ENCODE peak calls at places on chromosomes 7 and 10, in six cellular contexts. X is mesenchymal stem cell; Z is AG09309; L is activated naive CD4-positive, alpha-beta T cell treated with Interleukin-2 at 50 U/mL for 16 hours; C is T-helper 9 cell; Q is SW480. K is an unnamed sample.

GRCh38 chr7:12212051-12212485 is 974 bp downstream of the TMEM106B start:
- DNase-seq in X (peak; percentile 46), Z (no peak), L (no peak), C (no peak), Q (peak; percentile 32), K (no peak)

GRCh38 chr10:70914316-70914864 is 26.0 kb upstream of the PCBD1 start:
- DNase-seq in X (no peak), Z (no peak), L (no peak), C (no peak), Q (no peak), K (no peak)

GRCh38 chr10:35379226-35380137 is 43.2 kb downstream of the CCNY start:
- DNase-seq in X (peak; percentile 66), Z (no peak), L (no peak), C (no peak), Q (no peak), K (no peak)

GRCh38 chr10:101841826-101842225 is 1.8 kb downstream of the KCNIP2 start:
- DNase-seq in X (no peak), Z (no peak), L (no peak), C (no peak), Q (no peak), K (no peak)

GRCh38 chr7:17474724-17475344 is 176.4 kb downstream of the AHR start:
- DNase-seq in X (no peak), Z (no peak), L (no peak), C (peak; percentile 0), Q (no peak), K (no peak)

GRCh38 chr7:137343483-137343841 is at the start of gene PTN:
- DNase-seq in X (peak; percentile 58), Z (no peak), L (no peak), C (no peak), Q (peak; percentile 17), K (peak; percentile 37)

GRCh38 chr7:57250801-57251200 is 118.6 kb upstream of the ZNF479 start:
- DNase-seq in X (no peak), Z (no peak), L (no peak), C (no peak), Q (no peak), K (no peak)

GRCh38 chr7:13169356-13169755 is 481.9 kb downstream of the ARL4A start:
- DNase-seq in X (no peak), Z (no peak), L (no peak), C (no peak), Q (no peak), K (no peak)

GRCh38 chr10:97043563-97043855 is 142.2 kb downstream of the SLIT1 start:
- DNase-seq in X (no peak), Z (no peak), L (no peak), C (no peak), Q (no peak), K (no peak)

GRCh38 chr7:80078159-80078731 is 56.4 kb upstream of the GNAI1 start:
- DNase-seq in X (peak; percentile 45), Z (no peak), L (no peak), C (no peak), Q (no peak), K (no peak)

GRCh38 chr10:49187044-49187484 is 1.1 kb downstream of the TMEM273 start:
- DNase-seq in X (no peak), Z (no peak), L (no peak), C (no peak), Q (no peak), K (no peak)

GRCh38 chr10:12717981-12718707 is 283.4 kb downstream of the CCDC3 start:
- DNase-seq in X (no peak), Z (no peak), L (no peak), C (no peak), Q (no peak), K (no peak)

GRCh38 chr7:26497801-26498596 is 206.3 kb downstream of the SNX10 start:
- DNase-seq in X (peak; percentile 5), Z (no peak), L (no peak), C (no peak), Q (no peak), K (no peak)

GRCh38 chr10:77240042-77240619 is 397.5 kb downstream of the KCNMA1 start:
- DNase-seq in X (peak; percentile 54), Z (no peak), L (no peak), C (no peak), Q (no peak), K (no peak)

GRCh38 chr7:155230169-155230593 is 67.5 kb upstream of the INSIG1 start:
- DNase-seq in X (peak; percentile 91), Z (peak; percentile 97), L (no peak), C (no peak), Q (peak; percentile 99), K (peak; percentile 87)

GRCh38 chr7:92680458-92680857 is 90.3 kb upstream of the FAM133B start:
- DNase-seq in X (no peak), Z (no peak), L (no peak), C (no peak), Q (no peak), K (no peak)

GRCh38 chr10:52215745-52216361 is 98.2 kb upstream of the DKK1 start:
- DNase-seq in X (peak; percentile 86), Z (no peak), L (peak; percentile 13), C (peak; percentile 6), Q (peak; percentile 56), K (no peak)

GRCh38 chr10:63268139-63268797 is 135.1 kb downstream of the NRBF2 start:
- DNase-seq in X (peak; percentile 66), Z (no peak), L (no peak), C (no peak), Q (peak; percentile 58), K (no peak)

GRCh38 chr10:118139321-118139720 is 92.6 kb upstream of the RAB11FIP2 start:
- DNase-seq in X (no peak), Z (no peak), L (no peak), C (no peak), Q (no peak), K (no peak)

GRCh38 chr7:78487464-78487863 is 688.9 kb downstream of the PHTF2 start:
- DNase-seq in X (no peak), Z (no peak), L (no peak), C (no peak), Q (no peak), K (no peak)

GRCh38 chr7:158097511-158098124 is 490.0 kb downstream of the PTPRN2 start:
- DNase-seq in X (no peak), Z (no peak), L (no peak), C (no peak), Q (peak; percentile 94), K (no peak)

GRCh38 chr10:24208661-24209420 is at the start of gene KIAA1217:
- DNase-seq in X (peak; percentile 47), Z (no peak), L (no peak), C (no peak), Q (peak; percentile 65), K (peak; percentile 14)

GRCh38 chr10:78028438-78029293 is 649 bp downstream of the POLR3A start:
- DNase-seq in X (peak; percentile 75), Z (no peak), L (peak; percentile 29), C (peak; percentile 4), Q (no peak), K (no peak)

GRCh38 chr7:17085186-17085585 is 203.4 kb upstream of the AGR3 start:
- DNase-seq in X (no peak), Z (no peak), L (no peak), C (no peak), Q (no peak), K (no peak)

GRCh38 chr10:92208736-92209135 is 82.1 kb downstream of the CPEB3 start:
- DNase-seq in X (peak; percentile 15), Z (no peak), L (no peak), C (no peak), Q (no peak), K (no peak)

GRCh38 chr10:30587522-30588031 is 42.0 kb downstream of the LYZL2 start:
- DNase-seq in X (no peak), Z (no peak), L (no peak), C (no peak), Q (no peak), K (no peak)

GRCh38 chr7:149071641-149072437 is 18.7 kb downstream of the ZNF786 start:
- DNase-seq in X (peak; percentile 11), Z (no peak), L (peak; percentile 62), C (peak; percentile 28), Q (no peak), K (no peak)

GRCh38 chr7:45937301-45937700 is 16.2 kb upstream of the IGFBP3 start:
- DNase-seq in X (no peak), Z (no peak), L (no peak), C (no peak), Q (no peak), K (peak; percentile 27)

GRCh38 chr10:86286591-86287421 is 79.8 kb downstream of the GRID1 start:
- DNase-seq in X (no peak), Z (no peak), L (no peak), C (no peak), Q (no peak), K (no peak)

GRCh38 chr10:110859947-110860376 is 11.8 kb upstream of the PDCD4 start:
- DNase-seq in X (peak; percentile 63), Z (peak; percentile 86), L (no peak), C (no peak), Q (no peak), K (peak; percentile 85)

GRCh38 chr7:93972029-93972725 is 32.0 kb downstream of the BET1 start:
- DNase-seq in X (no peak), Z (no peak), L (no peak), C (no peak), Q (no peak), K (no peak)

GRCh38 chr10:110311357-110311949 is 6.7 kb upstream of the SMNDC1 start:
- DNase-seq in X (peak; percentile 70), Z (no peak), L (peak; percentile 35), C (peak; percentile 21), Q (peak; percentile 66), K (peak; percentile 46)

GRCh38 chr10:89513206-89513605 is 22.2 kb downstream of the SLC16A12 start:
- DNase-seq in X (no peak), Z (no peak), L (no peak), C (no peak), Q (no peak), K (no peak)

GRCh38 chr7:1042161-1042833 is 2.0 kb upstream of the GPR146 start:
- DNase-seq in X (no peak), Z (no peak), L (no peak), C (no peak), Q (no peak), K (no peak)

GRCh38 chr10:133379152-133379800 is at the start of gene PAOX:
- DNase-seq in X (peak; percentile 64), Z (no peak), L (peak; percentile 73), C (peak; percentile 54), Q (peak; percentile 49), K (no peak)